ENCODE peak calls at places on chromosomes 6 and 20, in seven cellular contexts. M is GM12878, H is tibial nerve, O is adrenal gland, N is spleen, P is A549, A is erythroblast. R is an unnamed sample.

GRCh38 chr20:5746064-5746463 is 4.1 kb upstream of the SHLD1 start:
- DNase-seq in M (no peak), H (no peak), O (no peak), N (no peak), P (no peak), A (no peak), R (no peak)

GRCh38 chr20:63167026-63167917 is 48.7 kb downstream of the YTHDF1 start:
- DNase-seq in M (no peak), H (no peak), O (no peak), N (no peak), P (peak), A (peak), R (no peak)

GRCh38 chr6:137871299-137871698 is 4.2 kb downstream of the TNFAIP3 start:
- DNase-seq in M (no peak), H (no peak), O (no peak), N (peak), P (no peak), A (no peak), R (no peak)

GRCh38 chr6:104771258-104771832 is 88.4 kb downstream of the HACE1 start:
- DNase-seq in M (no peak), H (no peak), O (no peak), N (no peak), P (peak), A (peak), R (no peak)

GRCh38 chr6:104623052-104623690 is 236.5 kb downstream of the HACE1 start:
- DNase-seq in M (no peak), H (no peak), O (no peak), N (no peak), P (peak), A (no peak), R (no peak)

GRCh38 chr6:4941782-4942672 is 61.8 kb downstream of the RPP40 start:
- DNase-seq in M (peak), H (no peak), O (peak), N (no peak), P (peak), A (peak), R (no peak)

GRCh38 chr6:33850869-33851541 is 47.2 kb upstream of the MLN start:
- DNase-seq in M (no peak), H (no peak), O (no peak), N (no peak), P (no peak), A (no peak), R (no peak)

GRCh38 chr20:52747736-52748135 is 224.4 kb upstream of the TSHZ2 start:
- DNase-seq in M (no peak), H (no peak), O (no peak), N (no peak), P (peak), A (no peak), R (no peak)

GRCh38 chr6:41878961-41879405 is 16.2 kb downstream of the USP49 start:
- DNase-seq in M (no peak), H (no peak), O (no peak), N (no peak), P (no peak), A (no peak), R (no peak)

GRCh38 chr6:155315516-155315871 is 1.2 kb upstream of the TFB1M start:
- DNase-seq in M (no peak), H (no peak), O (no peak), N (no peak), P (no peak), A (peak), R (no peak)

GRCh38 chr20:35743693-35744491 is 1.8 kb upstream of the RBM39 start:
- DNase-seq in M (no peak), H (no peak), O (no peak), N (peak), P (peak), A (peak), R (no peak)

GRCh38 chr20:50277460-50278376 is 87.1 kb downstream of the CEBPB start:
- DNase-seq in M (no peak), H (no peak), O (no peak), N (peak), P (no peak), A (no peak), R (no peak)

GRCh38 chr20:37137547-37137946 is 41.6 kb upstream of the RPN2 start:
- DNase-seq in M (no peak), H (no peak), O (no peak), N (no peak), P (no peak), A (no peak), R (no peak)

GRCh38 chr20:58890454-58891075 is 38.0 kb downstream of the GNAS start:
- DNase-seq in M (no peak), H (peak), O (peak), N (peak), P (peak), A (peak), R (peak)

GRCh38 chr6:154805288-154805911 is 72.2 kb downstream of the SCAF8 start:
- DNase-seq in M (no peak), H (no peak), O (no peak), N (no peak), P (peak), A (peak), R (no peak)

GRCh38 chr20:51487525-51488279 is 54.8 kb downstream of the NFATC2 start:
- DNase-seq in M (no peak), H (no peak), O (peak), N (peak), P (peak), A (no peak), R (no peak)
- TF ChIP-seq POLR2A in M (no peak), H (no peak), O (no peak), N (no peak), P (no peak), A (no peak), R (no peak)

GRCh38 chr6:125153541-125154183 is at the start of gene TPD52L1:
- DNase-seq in M (no peak), H (peak), O (peak), N (peak), P (peak), A (peak), R (peak)
- TF ChIP-seq POLR2A in M (no peak), H (no peak), O (peak), N (no peak), P (peak), A (no peak), R (no peak)

DNA sequence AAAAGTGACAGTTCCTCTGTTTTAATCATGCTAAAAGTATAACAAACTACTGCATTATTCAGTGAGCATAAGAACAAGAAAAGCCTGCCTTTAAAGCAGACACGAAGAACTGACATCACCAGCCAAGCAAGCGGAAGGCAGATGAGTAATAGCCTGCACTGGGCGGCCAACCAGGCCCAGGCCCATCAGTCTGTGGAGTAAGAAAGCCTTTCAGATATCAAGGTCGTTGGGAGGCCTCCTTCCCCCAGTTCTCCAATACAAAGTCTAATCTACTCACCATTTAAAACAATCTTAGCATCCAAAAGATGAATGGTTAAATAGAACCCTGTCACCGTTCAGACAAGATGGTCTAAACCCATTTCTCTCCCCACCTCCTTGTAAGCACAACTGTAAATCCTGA is 68.2 kb downstream of the ZHX3 start:
- DNase-seq in M (no peak), H (peak), O (peak), N (no peak), P (peak), A (peak), R (no peak)
- TF ChIP-seq POLR2A in M (no peak), H (no peak), O (peak), N (no peak), P (no peak), A (no peak), R (no peak)

GRCh38 chr20:635028-635427 is 18.0 kb downstream of the SRXN1 start:
- DNase-seq in M (no peak), H (no peak), O (no peak), N (no peak), P (no peak), A (no peak), R (no peak)
- TF ChIP-seq POLR2A in M (no peak), H (no peak), O (no peak), N (no peak), P (no peak), A (no peak), R (no peak)

GRCh38 chr6:149761438-149761837 is 11.9 kb downstream of the PCMT1 start:
- DNase-seq in M (no peak), H (no peak), O (no peak), N (no peak), P (no peak), A (peak), R (no peak)
- TF ChIP-seq POLR2A in M (no peak), H (no peak), O (no peak), N (no peak), P (no peak), A (no peak), R (no peak)

DNA sequence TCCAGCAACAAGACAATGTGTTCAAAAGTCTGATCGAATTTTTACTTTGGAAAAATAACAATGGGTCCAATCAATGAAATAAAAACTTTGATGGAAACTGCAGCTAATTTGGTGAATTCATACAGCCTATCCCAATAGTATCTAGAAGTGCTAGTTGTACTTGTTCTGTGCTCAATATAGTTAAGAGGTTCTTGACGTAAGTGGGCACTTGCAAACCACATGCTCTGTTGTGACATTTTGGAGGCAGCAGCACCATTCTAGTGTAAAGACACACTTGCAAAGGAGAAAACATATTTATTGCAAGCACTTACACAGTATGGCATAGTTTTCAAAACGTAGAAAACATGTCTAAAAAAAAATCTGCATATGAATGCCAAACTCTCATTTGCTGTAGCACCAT is 6.7 kb upstream of the KLHL31 start:
- DNase-seq in M (no peak), H (no peak), O (no peak), N (no peak), P (no peak), A (no peak), R (no peak)
- TF ChIP-seq POLR2A in M (no peak), H (no peak), O (no peak), N (no peak), P (no peak), A (no peak), R (no peak)

GRCh38 chr20:10576411-10576810 is 97.4 kb downstream of the JAG1 start:
- DNase-seq in M (no peak), H (no peak), O (no peak), N (no peak), P (no peak), A (no peak), R (no peak)
- TF ChIP-seq POLR2A in M (no peak), H (no peak), O (no peak), N (no peak), P (no peak), A (no peak), R (no peak)

DNA sequence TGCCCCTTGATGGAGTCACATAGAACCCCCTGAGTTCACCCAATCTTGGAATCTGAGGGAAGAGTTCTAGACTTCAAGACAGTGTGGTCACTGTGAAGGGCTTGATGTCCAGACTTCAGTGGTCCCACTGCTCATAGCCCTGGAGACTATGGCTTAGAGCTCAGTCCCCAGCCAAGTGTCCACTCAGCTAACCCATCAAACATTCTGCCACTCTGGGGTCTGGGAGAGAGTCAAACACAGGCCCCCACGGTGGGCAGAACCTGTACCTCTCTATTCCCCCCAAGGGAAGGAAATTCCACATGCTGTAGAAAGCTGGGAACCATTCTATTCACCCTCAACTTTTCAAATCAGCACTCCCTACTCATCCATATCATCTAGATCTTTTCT is 15.5 kb upstream of the TBC1D22B start:
- DNase-seq in M (no peak), H (no peak), O (no peak), N (no peak), P (no peak), A (no peak), R (no peak)
- TF ChIP-seq POLR2A in M (no peak), H (no peak), O (no peak), N (no peak), P (no peak), A (no peak), R (no peak)

GRCh38 chr6:47721189-47721588 is 22.8 kb downstream of the ADGRF4 start:
- DNase-seq in M (no peak), H (no peak), O (no peak), N (no peak), P (no peak), A (no peak), R (no peak)
- TF ChIP-seq POLR2A in M (no peak), H (no peak), O (no peak), N (no peak), P (no peak), A (no peak), R (no peak)

GRCh38 chr20:10040070-10040970 is 5.5 kb downstream of the ANKEF1 start:
- DNase-seq in M (no peak), H (no peak), O (no peak), N (no peak), P (peak), A (no peak), R (no peak)

GRCh38 chr20:10033905-10034304 is 882 bp upstream of the ANKEF1 start:
- DNase-seq in M (no peak), H (no peak), O (no peak), N (no peak), P (no peak), A (no peak), R (no peak)

DNA sequence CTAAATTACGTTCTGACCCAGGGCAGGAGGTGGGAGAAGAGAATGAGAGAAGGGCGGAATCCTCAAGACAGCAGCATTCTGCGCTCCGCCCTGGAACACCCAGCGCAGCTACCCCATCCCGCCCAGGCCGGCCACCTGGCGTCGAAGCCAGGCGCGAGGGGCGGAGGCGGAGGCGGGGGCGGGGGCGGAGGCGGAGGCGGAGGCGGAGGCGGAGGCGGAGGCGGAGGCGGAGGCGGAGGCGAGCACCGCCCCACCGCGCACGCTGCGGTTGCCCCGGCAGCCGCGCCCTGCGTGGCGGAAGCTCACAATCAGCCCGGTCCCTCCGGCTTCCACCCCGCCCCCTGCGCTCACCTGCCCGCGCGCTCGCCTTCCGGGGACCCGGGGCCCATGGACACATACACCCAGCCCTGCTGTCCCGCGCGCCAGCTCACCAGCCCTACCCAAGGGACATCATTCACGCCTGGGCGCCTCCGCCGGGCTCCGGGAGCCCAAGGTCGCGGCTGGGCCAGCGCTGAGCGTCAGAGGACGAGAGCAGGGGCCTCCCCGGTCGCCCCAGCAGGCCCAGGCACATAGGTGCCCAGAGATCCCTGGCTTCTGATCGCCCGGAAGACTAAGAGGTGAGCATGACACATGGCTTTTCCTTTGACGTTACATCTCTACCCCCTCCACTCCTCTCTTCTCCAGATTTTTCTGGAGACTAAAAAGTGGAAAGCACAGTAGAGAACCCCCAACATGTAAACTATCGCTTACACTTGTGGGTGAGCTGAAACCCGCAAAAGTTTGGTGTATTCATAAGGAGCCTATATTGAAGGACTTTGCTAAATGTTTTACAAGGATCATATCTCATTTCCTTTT is at the start of gene ANKEF1:
- DNase-seq in M (no peak), H (peak), O (peak), N (peak), P (peak), A (peak), R (peak)
- TF ChIP-seq POLR2A in M (peak), H (no peak), O (no peak), N (no peak), P (peak), A (no peak), R (no peak)

R was measured in GM12891.